ENCODE peak calls at places on chromosomes 13 and 19, in five cellular contexts. F, A, G, L and Q are unnamed samples.

GRCh38 chr19:8512115-8512967 is 1.6 kb downstream of the ZNF414 start:
- DNase-seq in A (no peak), G (no peak), F (no peak), L (peak), Q (no peak)

GRCh38 chr13:30371649-30372265 is 50.5 kb upstream of the UBE2L5 start:
- DNase-seq in L (peak), A (peak), F (no peak), G (no peak), Q (no peak)

GRCh38 chr13:51539887-51540286 is 44.4 kb upstream of the WDFY2 start:
- DNase-seq in A (no peak), F (no peak), G (no peak), L (no peak), Q (peak)

GRCh38 chr19:35986664-35987570 is 8.1 kb upstream of the SDHAF1 start:
- DNase-seq in G (peak), A (no peak), L (no peak), F (no peak), Q (no peak)

GRCh38 chr13:98576215-98576945 is 527 bp downstream of the STK24 start:
- DNase-seq in G (peak), L (no peak), F (no peak), A (no peak), Q (no peak)

GRCh38 chr19:40726279-40726678 is 9.4 kb downstream of the ITPKC start:
- DNase-seq in L (no peak), G (no peak), F (no peak), A (no peak), Q (no peak)

GRCh38 chr13:111153977-111154332 is 38.8 kb downstream of the ARHGEF7 start:
- DNase-seq in G (no peak), L (peak), A (peak), F (no peak), Q (no peak)

GRCh38 chr19:6033744-6034264 is 55.9 kb upstream of the RANBP3 start:
- DNase-seq in L (no peak), F (no peak), A (no peak), G (no peak), Q (no peak)

GRCh38 chr13:68490594-68490993 is 1260.5 kb upstream of the PCDH9 start:
- DNase-seq in G (no peak), F (no peak), A (no peak), L (no peak), Q (no peak)

GRCh38 chr19:17765069-17765618 is 13.9 kb downstream of the FCHO1 start:
- DNase-seq in L (peak), A (no peak), G (peak), F (no peak), Q (no peak)

GRCh38 chr19:3982701-3983541 is 2.3 kb downstream of the EEF2 start:
- DNase-seq in G (no peak), A (peak), L (no peak), F (no peak), Q (no peak)